ENCODE peak calls at places on chromosomes 12 and 14, in five cellular contexts. P is HepG2, V is GM12878, S is H1, K is K562. M is an unnamed sample.
A peak's percentile ranks its signal among the peaks of the same experiment; 100 is the strongest.

GRCh38 chr14:97446087-97446486 is 648.9 kb downstream of the VRK1 start:
- DNase-seq in P (no peak), V (no peak), S (no peak), K (no peak), M (no peak)

GRCh38 chr14:40983604-40984003 is 623.1 kb upstream of the LRFN5 start:
- DNase-seq in P (no peak), V (no peak), S (no peak), K (no peak), M (no peak)

GRCh38 chr14:60786905-60787304 is 52.3 kb downstream of the MNAT1 start:
- DNase-seq in P (no peak), V (no peak), S (no peak), K (no peak), M (no peak)

GRCh38 chr14:104975481-104976197 is 2.5 kb downstream of the AHNAK2 start:
- DNase-seq in P (no peak), V (no peak), S (no peak), K (no peak), M (peak; percentile 50)

GRCh38 chr14:74572829-74573360 is 39.1 kb downstream of the LTBP2 start:
- DNase-seq in P (no peak), V (no peak), S (no peak), K (no peak), M (no peak)

GRCh38 chr14:23360496-23360895 is 4.5 kb downstream of the EFS start:
- DNase-seq in P (peak; percentile 54), V (no peak), S (peak; percentile 66), K (peak; percentile 50), M (peak; percentile 69)

GRCh38 chr12:132147423-132148367 is 3.4 kb downstream of the NOC4L start:
- DNase-seq in P (no peak), V (no peak), S (no peak), K (no peak), M (no peak)

GRCh38 chr12:72586456-72586855 is 314.3 kb downstream of the TRHDE start:
- DNase-seq in P (no peak), V (no peak), S (no peak), K (no peak), M (no peak)

GRCh38 chr12:572532-572899 is 90.7 kb downstream of the NINJ2 start:
- DNase-seq in P (peak; percentile 27), V (no peak), S (no peak), K (no peak), M (no peak)

GRCh38 chr12:12017798-12018197 is 52.9 kb upstream of the BCL2L14 start:
- DNase-seq in P (no peak), V (no peak), S (peak; percentile 59), K (peak; percentile 9), M (peak; percentile 61)

GRCh38 chr14:75985618-75986438 is at the start of gene IFT43:
- DNase-seq in P (no peak), V (no peak), S (peak; percentile 95), K (peak; percentile 74), M (peak; percentile 85)

GRCh38 chr12:80186727-80187217 is 87.4 kb downstream of the OTOGL start:
- DNase-seq in P (peak; percentile 82), V (peak; percentile 26), S (no peak), K (peak; percentile 47), M (peak; percentile 37)

GRCh38 chr14:70078329-70078728 is 110.4 kb downstream of the SLC8A3 start:
- DNase-seq in P (no peak), V (no peak), S (no peak), K (no peak), M (no peak)

GRCh38 chr12:33357181-33357580 is 82.4 kb downstream of the SYT10 start:
- DNase-seq in P (no peak), V (no peak), S (no peak), K (no peak), M (no peak)

DNA sequence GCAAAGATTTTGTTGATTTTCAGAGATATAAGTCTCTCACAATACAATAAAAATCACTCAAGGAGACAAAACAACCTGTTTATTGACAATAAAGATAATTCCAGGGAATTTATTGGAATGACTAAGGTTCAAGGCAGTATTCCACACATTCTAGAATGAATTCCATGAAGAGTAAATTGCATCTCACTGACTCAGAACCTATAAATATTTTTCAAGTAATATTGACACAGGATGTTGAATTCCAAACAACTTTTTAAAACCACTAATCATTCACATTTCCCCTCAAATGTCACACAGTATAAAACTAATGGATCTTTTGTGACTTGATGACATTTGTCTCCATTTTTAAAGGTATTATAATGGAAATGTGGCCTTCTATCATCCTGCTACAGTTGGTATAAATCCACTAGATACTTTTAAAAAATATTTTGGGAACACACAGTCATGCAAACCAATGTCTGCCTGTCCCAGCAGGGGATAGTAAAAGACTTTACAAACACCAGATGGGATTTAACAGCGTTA is 42.1 kb upstream of the LGR5 start:
- DNase-seq in P (no peak), V (no peak), S (no peak), K (no peak), M (no peak)
- TF ChIP-seq ATF2 in P (no peak), V (no peak), S (no peak), K (no peak), M (no peak)

DNA sequence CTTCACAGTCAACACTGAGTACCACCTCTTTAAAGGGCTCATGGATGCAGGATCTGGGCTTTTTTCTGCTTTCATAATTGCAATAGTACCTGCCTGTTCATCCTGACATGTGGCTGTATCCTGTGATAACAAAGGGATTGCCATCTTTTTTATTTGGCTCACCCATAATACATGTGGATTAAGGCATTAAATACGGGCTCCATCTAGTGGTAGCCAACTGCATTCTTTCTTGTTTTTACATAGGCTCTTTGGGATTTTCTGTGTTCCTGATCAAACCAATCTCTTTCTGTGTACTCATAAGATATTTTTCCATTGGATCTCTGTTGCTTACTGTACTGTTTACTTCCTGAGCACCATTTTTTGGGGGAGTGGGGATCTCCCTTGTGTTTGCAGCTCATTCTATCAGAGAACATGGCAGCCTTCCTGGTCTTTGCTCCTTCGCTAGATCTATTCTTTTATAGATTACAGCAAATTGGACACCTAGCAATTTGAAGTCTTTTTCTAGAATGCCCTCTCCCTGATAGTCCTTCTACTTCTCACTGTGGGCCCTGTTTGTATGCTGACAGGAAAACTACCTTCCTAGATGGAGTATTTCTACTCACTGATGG is 723.4 kb upstream of the MDGA2 start:
- DNase-seq in P (peak; percentile 16), V (no peak), S (no peak), K (peak; percentile 5), M (no peak)
- TF ChIP-seq ATF2 in P (no peak), V (no peak), S (no peak), K (no peak), M (no peak)

GRCh38 chr14:36268957-36269734 is 51.3 kb downstream of the MBIP start:
- DNase-seq in P (no peak), V (no peak), S (no peak), K (no peak), M (no peak)
- TF ChIP-seq ATF2 in P (no peak), V (no peak), S (no peak), K (no peak), M (no peak)

DNA sequence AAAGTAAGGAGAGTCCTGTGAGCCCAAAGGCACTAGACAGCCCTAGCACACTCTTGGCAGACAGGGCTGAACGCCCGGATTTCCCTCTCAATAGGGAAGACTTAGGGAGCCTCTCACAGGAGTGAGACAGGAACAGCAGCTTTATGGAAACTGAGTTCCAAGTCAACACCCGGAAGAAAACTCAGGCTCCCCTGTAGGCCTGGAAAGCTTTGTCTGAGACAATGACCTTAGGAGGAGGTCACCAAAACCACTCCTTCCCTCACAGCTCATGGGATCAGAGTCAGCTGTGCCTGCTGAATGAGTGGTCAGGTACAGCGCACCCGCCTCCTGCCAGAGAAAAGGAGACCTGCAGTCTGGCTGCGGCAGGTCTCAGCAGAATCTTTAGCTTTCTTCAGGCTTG is 229.5 kb downstream of the CACNA1C start:
- DNase-seq in P (peak; percentile 8), V (no peak), S (no peak), K (no peak), M (peak; percentile 35)
- TF ChIP-seq ATF2 in P (no peak), V (no peak), S (no peak), K (no peak), M (no peak)

DNA sequence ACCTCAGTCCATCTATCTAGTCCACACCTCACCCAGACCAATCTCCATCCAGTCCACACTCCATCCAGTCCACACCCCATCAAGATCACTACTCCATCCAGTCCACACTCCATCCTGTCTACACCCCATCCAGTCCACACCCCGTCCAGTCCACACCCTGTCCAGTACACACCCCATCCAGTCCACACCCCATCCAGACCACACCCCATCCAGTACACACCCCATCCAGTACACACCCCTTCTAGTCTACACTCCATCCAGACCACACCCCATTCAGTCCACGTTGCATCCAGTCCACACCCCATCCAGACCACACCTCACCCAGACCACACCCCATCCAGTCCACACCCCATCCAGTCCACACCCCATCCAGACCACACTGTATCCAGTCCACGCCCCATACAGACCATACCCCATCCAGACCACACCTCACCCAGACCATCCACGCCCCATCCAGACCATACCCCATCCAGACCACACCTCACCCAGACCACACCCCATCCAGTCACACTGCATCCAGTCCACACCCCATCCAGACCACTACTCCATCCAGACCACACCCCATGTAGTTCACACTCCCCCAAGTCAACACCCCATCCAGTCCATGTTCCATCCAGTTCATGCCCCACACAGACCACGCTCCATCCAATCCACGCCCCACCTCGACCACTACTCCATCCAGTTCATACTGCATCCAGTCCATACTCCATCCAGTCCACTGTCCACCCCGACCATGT is 116.6 kb upstream of the RTL1 start:
- DNase-seq in P (no peak), V (no peak), S (peak; percentile 8), K (no peak), M (no peak)
- TF ChIP-seq ATF2 in P (no peak), V (no peak), S (no peak), K (no peak), M (no peak)

DNA sequence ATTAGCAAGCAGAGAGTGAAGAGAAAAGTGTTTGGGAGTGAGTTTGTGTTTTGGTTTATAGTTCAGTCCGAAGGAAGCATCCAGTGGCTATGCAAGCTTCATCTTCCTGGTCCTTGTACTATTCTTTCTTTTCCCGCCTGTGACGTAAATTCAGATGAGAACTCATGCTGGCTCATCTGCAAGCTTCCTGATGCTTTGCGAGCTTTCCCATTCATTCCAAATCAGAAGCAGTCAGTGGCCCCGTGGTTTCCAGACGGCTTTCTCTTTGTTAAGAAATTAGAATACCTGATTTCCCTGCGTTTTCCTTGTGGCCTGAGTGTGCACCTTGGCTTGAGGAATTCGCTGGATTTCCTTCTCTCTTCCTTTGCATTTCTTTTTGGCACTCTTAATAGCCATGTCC is 89.5 kb downstream of the TESC start:
- DNase-seq in P (no peak), V (no peak), S (no peak), K (no peak), M (peak; percentile 46)
- TF ChIP-seq ATF2 in P (no peak), V (no peak), S (no peak), K (no peak), M (no peak)

DNA sequence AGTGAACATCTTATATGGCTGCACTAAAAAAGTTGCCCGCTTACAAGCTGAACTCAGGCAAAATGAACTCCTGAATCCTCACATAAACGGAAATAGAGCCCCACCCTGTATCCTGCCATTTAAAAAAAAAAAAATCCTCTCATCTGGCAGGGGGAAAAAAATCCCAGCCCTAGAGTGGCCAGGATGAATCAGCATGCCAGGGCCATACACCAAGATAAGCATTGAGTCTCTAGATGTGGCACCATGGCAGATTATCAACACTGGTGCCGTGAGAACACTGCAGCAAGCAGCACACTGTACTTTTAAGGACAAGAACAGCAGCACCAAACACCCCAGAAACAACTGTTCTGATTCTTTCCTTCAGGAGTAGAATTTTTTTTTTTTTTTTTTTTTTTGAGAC is 65.5 kb downstream of the RASSF3 start:
- DNase-seq in P (no peak), V (no peak), S (no peak), K (no peak), M (no peak)
- TF ChIP-seq ATF2 in P (no peak), V (no peak), S (no peak), K (no peak), M (no peak)

GRCh38 chr14:100084591-100084990 is 19.4 kb downstream of the EVL start:
- DNase-seq in P (no peak), V (no peak), S (no peak), K (no peak), M (no peak)
- TF ChIP-seq ATF2 in P (no peak), V (no peak), S (no peak), K (no peak), M (no peak)